ENCODE peak calls at places on chromosomes 5 and 9, in four cellular contexts. F is activated CD4-positive, alpha-beta T cell treated with anti-CD3 and anti-CD28 coated beads, Interleukin-2, amount 50 U/mL, for 1 hour; G is AG04450; P is cardiac fibroblast. A is an unnamed sample.

GRCh38 chr5:158484246-158484645 is 615.5 kb downstream of the EBF1 start:
- DNase-seq in F (no peak), G (no peak), P (no peak), A (peak)

GRCh38 chr9:76835571-76836283 is 70.2 kb downstream of the PRUNE2 start:
- DNase-seq in F (no peak), G (peak), P (peak), A (peak)

GRCh38 chr5:151093476-151093889 is 12.6 kb upstream of the TNIP1 start:
- DNase-seq in F (no peak), G (no peak), P (peak), A (peak)

GRCh38 chr9:125189011-125189360 is 617 bp downstream of the PPP6C start:
- DNase-seq in F (no peak), G (no peak), P (no peak), A (no peak)

GRCh38 chr9:114450833-114451706 is 54.2 kb downstream of the WHRN start:
- DNase-seq in F (no peak), G (no peak), P (no peak), A (no peak)

GRCh38 chr9:135907006-135907434 is 326 bp downstream of the CAMSAP1 start:
- DNase-seq in F (no peak), G (no peak), P (peak), A (peak)

GRCh38 chr5:72137826-72138409 is 30.6 kb downstream of the MAP1B start:
- DNase-seq in F (no peak), G (no peak), P (no peak), A (no peak)

GRCh38 chr5:180605554-180606214 is 14.4 kb upstream of the SCGB3A1 start:
- DNase-seq in F (peak), G (peak), P (peak), A (peak)

GRCh38 chr5:37165761-37166160 is 83.4 kb downstream of the CPLANE1 start:
- DNase-seq in F (no peak), G (no peak), P (no peak), A (no peak)

GRCh38 chr5:72630056-72630455 is 122.8 kb upstream of the ZNF366 start:
- DNase-seq in F (no peak), G (no peak), P (no peak), A (no peak)

GRCh38 chr5:1208743-1209551 is 7.6 kb downstream of the SLC6A19 start:
- DNase-seq in F (no peak), G (no peak), P (peak), A (peak)

GRCh38 chr9:86185872-86186271 is 73.6 kb downstream of the C9orf153 start:
- DNase-seq in F (no peak), G (no peak), P (no peak), A (peak)

GRCh38 chr5:78647411-78647818 is 1.2 kb downstream of the LHFPL2 start:
- DNase-seq in F (no peak), G (no peak), P (peak), A (no peak)

GRCh38 chr5:134053840-134054338 is 49.1 kb upstream of the VDAC1 start:
- DNase-seq in F (no peak), G (no peak), P (peak), A (peak)

GRCh38 chr9:129220771-129221170 is 42.7 kb upstream of the IER5L start:
- DNase-seq in F (no peak), G (no peak), P (no peak), A (no peak)

GRCh38 chr5:135761746-135762145 is 72.7 kb upstream of the SLC25A48 start:
- DNase-seq in F (no peak), G (no peak), P (no peak), A (no peak)

GRCh38 chr9:37382161-37382981 is 40.1 kb upstream of the GRHPR start:
- DNase-seq in F (no peak), G (no peak), P (no peak), A (no peak)

GRCh38 chr5:111013011-111013410 is 58.5 kb upstream of the TSLP start:
- DNase-seq in F (no peak), G (no peak), P (peak), A (no peak)

GRCh38 chr9:124906966-124907365 is 33.9 kb downstream of the GOLGA1 start:
- DNase-seq in F (no peak), G (no peak), P (peak), A (no peak)

GRCh38 chr9:4297151-4297794 is 2.6 kb downstream of the GLIS3 start:
- DNase-seq in F (peak), G (no peak), P (peak), A (peak)

GRCh38 chr5:95808686-95809413 is 13.7 kb downstream of the GLRX start:
- DNase-seq in F (peak), G (no peak), P (peak), A (peak)

GRCh38 chr5:16945163-16945562 is 9.1 kb upstream of the MYO10 start:
- DNase-seq in F (no peak), G (no peak), P (no peak), A (no peak)

GRCh38 chr9:14723301-14723700 is 768 bp upstream of the CER1 start:
- DNase-seq in F (no peak), G (no peak), P (no peak), A (no peak)

A was measured in foreskin fibroblast.